ENCODE peak calls at places on chromosome X, in five cellular contexts. F is heart right ventricle, Q is thyroid gland, R is GM23248, C is tibial nerve. W is an unnamed sample.

GRCh38 chrX:15177316-15177715 is 92.6 kb downstream of the ASB9 start:
- DNase-seq in F (no peak), Q (no peak), R (no peak), C (no peak), W (no peak)

GRCh38 chrX:119887721-119888425 is 7.8 kb upstream of the AKAP14 start:
- DNase-seq in F (peak; percentile 38), Q (peak; percentile 52), R (peak; percentile 70), C (no peak), W (peak; percentile 0)

GRCh38 chrX:13698432-13698831 is 9.5 kb downstream of the RAB9A start:
- DNase-seq in F (no peak), Q (no peak), R (no peak), C (no peak), W (no peak)

GRCh38 chrX:77426811-77427210 is 20.4 kb upstream of the FGF16 start:
- DNase-seq in F (no peak), Q (no peak), R (peak; percentile 57), C (no peak), W (no peak)

GRCh38 chrX:19563746-19564145 is 48.4 kb upstream of the MAP3K15 start:
- DNase-seq in F (no peak), Q (no peak), R (no peak), C (no peak), W (no peak)

GRCh38 chrX:49930046-49930445 is 7.7 kb downstream of the CLCN5 start:
- DNase-seq in F (no peak), Q (no peak), R (peak; percentile 14), C (no peak), W (no peak)

GRCh38 chrX:32397562-32398216 is 813.7 kb downstream of the DMD start:
- DNase-seq in F (no peak), Q (no peak), R (no peak), C (no peak), W (no peak)

GRCh38 chrX:139200793-139201192 is 329.7 kb upstream of the F9 start:
- DNase-seq in F (no peak), Q (no peak), R (peak; percentile 30), C (no peak), W (no peak)

GRCh38 chrX:49166914-49167739 is 4.6 kb downstream of the MAGIX start:
- DNase-seq in F (peak; percentile 72), Q (peak; percentile 73), R (peak; percentile 76), C (peak; percentile 47), W (no peak)

GRCh38 chrX:68175569-68175968 is 257.7 kb downstream of the OPHN1 start:
- DNase-seq in F (no peak), Q (no peak), R (peak; percentile 64), C (no peak), W (no peak)

GRCh38 chrX:40531056-40531826 is 49.5 kb upstream of the ATP6AP2 start:
- DNase-seq in F (no peak), Q (no peak), R (no peak), C (no peak), W (no peak)

DNA sequence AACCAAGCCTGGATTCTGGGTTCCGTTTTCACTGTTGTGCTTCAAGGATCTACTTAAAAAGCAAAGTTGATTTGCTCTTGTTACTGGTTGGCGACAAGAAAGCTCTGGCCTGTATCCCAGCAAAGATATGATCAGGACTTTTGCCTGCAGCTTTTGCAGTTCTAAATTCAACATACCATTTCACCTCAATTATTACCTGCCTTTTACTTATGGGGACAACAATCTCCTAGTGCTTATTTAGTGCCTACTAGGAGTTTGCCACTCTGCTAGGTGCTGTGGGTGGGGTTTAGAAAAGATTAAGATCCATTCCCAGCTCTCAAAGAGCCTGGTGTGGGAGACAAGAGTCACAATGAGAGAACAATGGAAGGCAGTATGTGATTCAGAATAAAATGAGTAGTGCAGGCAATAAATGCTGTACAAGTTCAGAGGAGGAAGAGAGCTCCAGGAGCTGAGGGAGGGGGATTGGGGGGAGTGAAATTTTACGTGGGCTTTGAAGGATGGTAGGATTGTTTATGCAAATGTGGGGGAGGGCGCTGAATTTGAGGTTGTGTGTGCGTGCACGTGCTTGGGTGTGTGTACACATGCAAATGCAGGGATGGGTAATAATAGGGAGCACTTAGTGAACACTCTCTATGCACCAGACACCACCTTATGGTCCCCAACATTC is 5.0 kb upstream of the TMEM164 start:
- DNase-seq in F (no peak), Q (peak; percentile 31), R (no peak), C (no peak), W (no peak)
- H3K27ac ChIP-seq in F (no peak overlapping the region), Q (peak overlapping the region; percentile 48), R (no peak overlapping the region), C (no peak overlapping the region), W (no peak overlapping the region)

GRCh38 chrX:47651043-47651905 is 911 bp upstream of the ELK1 start:
- DNase-seq in F (no peak), Q (no peak), R (no peak), C (no peak), W (no peak)

GRCh38 chrX:47649781-47650163 is 591 bp downstream of the ELK1 start:
- DNase-seq in F (no peak), Q (no peak), R (no peak), C (no peak), W (no peak)

GRCh38 chrX:47648376-47648775 is 2.0 kb downstream of the ELK1 start:
- DNase-seq in F (no peak), Q (no peak), R (no peak), C (no peak), W (no peak)

GRCh38 chrX:47650164-47651042 is at the start of gene ELK1:
- DNase-seq in F (peak; percentile 96), Q (peak; percentile 97), R (peak; percentile 97), C (peak; percentile 89), W (peak; percentile 94)

GRCh38 chrX:47649302-47649701 is 1.1 kb downstream of the ELK1 start:
- DNase-seq in F (no peak), Q (no peak), R (no peak), C (no peak), W (no peak)
- H3K27ac ChIP-seq in F (no peak overlapping the region), Q (no peak overlapping the region), R (peak overlapping the region; percentile 94), C (peak overlapping the region; percentile 83), W (no peak overlapping the region)

GRCh38 chrX:118745570-118745969 is 18.2 kb downstream of the IL13RA1 start:
- DNase-seq in F (no peak), Q (no peak), R (peak; percentile 30), C (no peak), W (no peak)
- H3K27ac ChIP-seq in F (no peak overlapping the region), Q (no peak overlapping the region), R (no peak overlapping the region), C (no peak overlapping the region), W (no peak overlapping the region)

DNA sequence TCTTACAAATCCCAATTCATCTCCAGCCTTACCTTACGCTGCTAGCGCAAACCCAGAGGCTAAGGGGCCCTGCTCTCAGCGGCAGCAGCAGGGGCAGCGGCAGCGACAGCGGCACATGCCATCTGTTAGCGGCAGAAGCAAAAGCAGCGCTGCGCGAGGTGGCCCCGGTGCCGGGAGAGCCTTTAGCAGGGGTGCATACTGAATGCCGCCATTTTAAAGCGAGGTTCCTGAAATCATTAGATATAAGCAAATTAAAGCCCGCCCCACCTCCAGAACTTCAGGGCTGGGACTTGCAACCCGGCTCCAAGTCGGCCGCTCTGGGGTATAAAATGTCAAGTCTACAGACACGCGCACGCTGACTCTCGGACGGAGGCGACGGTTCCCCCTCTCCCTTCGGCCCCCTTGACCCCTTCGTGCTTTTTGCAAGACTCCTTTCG is at the start of gene MBNL3:
- DNase-seq in F (peak; percentile 21), Q (peak; percentile 54), R (peak; percentile 60), C (peak; percentile 10), W (no peak)
- H3K27ac ChIP-seq in F (peak within 1 kb of the TSS; percentile 72), Q (peak within 1 kb of the TSS; percentile 82), R (peak within 1 kb of the TSS; percentile 36), C (peak within 1 kb of the TSS; percentile 52), W (peak within 1 kb of the TSS; percentile 36)

DNA sequence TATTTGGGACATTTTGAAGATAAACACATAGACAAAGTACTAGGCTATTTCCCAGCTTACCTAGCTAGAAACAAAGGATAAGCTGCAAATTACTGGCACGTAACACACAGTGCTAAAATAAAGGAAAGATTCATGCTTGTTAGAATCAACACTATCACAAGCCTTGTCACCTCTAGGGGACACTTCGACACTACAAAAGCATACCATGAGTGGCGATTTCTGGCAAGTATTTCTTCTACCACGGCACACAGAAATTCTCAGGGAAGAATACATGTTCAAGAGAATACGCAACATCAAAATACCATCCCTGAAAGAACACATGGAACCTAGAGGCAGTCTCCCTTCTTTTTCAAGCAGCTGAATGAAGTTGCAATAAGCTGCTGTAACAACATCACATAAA is 5.1 kb downstream of the MECP2 start:
- DNase-seq in F (no peak), Q (no peak), R (no peak), C (no peak), W (no peak)
- H3K27ac ChIP-seq in F (no peak overlapping the region), Q (no peak overlapping the region), R (peak overlapping the region; percentile 24), C (no peak overlapping the region), W (peak overlapping the region; percentile 11)

W was measured in caudate nucleus.